ENCODE peak calls at places on chromosomes 3 and 15, in four cellular contexts. K is transverse colon, H is left cardiac atrium, G is nucleus accumbens. Z is an unnamed sample.

GRCh38 chr3:13401149-13401548 is 19.0 kb downstream of the NUP210 start:
- DNase-seq in K (no peak), H (no peak), G (no peak), Z (no peak)

GRCh38 chr3:12979947-12980487 is 93.2 kb downstream of the IQSEC1 start:
- DNase-seq in K (no peak), H (no peak), G (no peak), Z (no peak)

GRCh38 chr3:158642474-158643210 is 1.7 kb upstream of the GFM1 start:
- DNase-seq in K (no peak), H (no peak), G (no peak), Z (no peak)

GRCh38 chr15:43225201-43225949 is 4.6 kb upstream of the EPB42 start:
- DNase-seq in K (peak; percentile 18), H (no peak), G (peak; percentile 3), Z (no peak)

GRCh38 chr3:179179256-179179655 is 31.1 kb downstream of the PIK3CA start:
- DNase-seq in K (no peak), H (no peak), G (no peak), Z (no peak)

GRCh38 chr3:171763392-171763791 is 46.9 kb downstream of the PLD1 start:
- DNase-seq in K (no peak), H (no peak), G (no peak), Z (no peak)

GRCh38 chr3:102715030-102715697 is 280.3 kb downstream of the ZPLD1 start:
- DNase-seq in K (no peak), H (no peak), G (no peak), Z (no peak)

GRCh38 chr3:136250862-136251460 is 821 bp downstream of the PCCB start:
- DNase-seq in K (peak; percentile 69), H (peak; percentile 69), G (peak; percentile 63), Z (peak; percentile 76)

GRCh38 chr15:101115318-101115886 is 136.4 kb downstream of the CHSY1 start:
- DNase-seq in K (no peak), H (no peak), G (no peak), Z (no peak)

GRCh38 chr15:57217716-57218598 is 158.3 kb upstream of the CGNL1 start:
- DNase-seq in K (no peak), H (no peak), G (no peak), Z (no peak)

GRCh38 chr3:113747719-113748046 is 848 bp downstream of the ATP6V1A start:
- DNase-seq in K (no peak), H (no peak), G (no peak), Z (no peak)

GRCh38 chr3:135099734-135100348 is 304.8 kb downstream of the EPHB1 start:
- DNase-seq in K (no peak), H (no peak), G (no peak), Z (no peak)

GRCh38 chr3:74067296-74067695 is 442.6 kb upstream of the PDZRN3 start:
- DNase-seq in K (no peak), H (no peak), G (no peak), Z (peak; percentile 7)

GRCh38 chr3:4271834-4272233 is 31.3 kb upstream of the SETMAR start:
- DNase-seq in K (no peak), H (no peak), G (no peak), Z (no peak)

GRCh38 chr3:24688446-24689148 is 193.9 kb upstream of the THRB start:
- DNase-seq in K (no peak), H (no peak), G (no peak), Z (no peak)

GRCh38 chr3:15929944-15930571 is 132.3 kb upstream of the ANKRD28 start:
- DNase-seq in K (no peak), H (no peak), G (no peak), Z (no peak)

GRCh38 chr3:6709178-6709577 is 151.7 kb upstream of the GRM7 start:
- DNase-seq in K (no peak), H (no peak), G (no peak), Z (no peak)

GRCh38 chr15:31503758-31504461 is 177.3 kb downstream of the KLF13 start:
- DNase-seq in K (no peak), H (no peak), G (no peak), Z (no peak)

GRCh38 chr15:63246691-63247464 is 30.5 kb upstream of the APH1B start:
- DNase-seq in K (no peak), H (no peak), G (no peak), Z (no peak)

GRCh38 chr15:57060799-57061198 is 142.4 kb downstream of the TCF12 start:
- DNase-seq in K (no peak), H (no peak), G (no peak), Z (no peak)

GRCh38 chr3:152267831-152268500 is 763 bp upstream of the MBNL1 start:
- DNase-seq in K (no peak), H (no peak), G (no peak), Z (no peak)

GRCh38 chr3:9079674-9080073 is 116.4 kb upstream of the RAD18 start:
- DNase-seq in K (no peak), H (no peak), G (no peak), Z (no peak)

GRCh38 chr3:151900460-151900859 is 27.0 kb downstream of the SUCNR1 start:
- DNase-seq in K (no peak), H (no peak), G (no peak), Z (no peak)

GRCh38 chr15:34799149-34799824 is 3.9 kb upstream of the ACTC1 start:
- DNase-seq in K (no peak), H (peak; percentile 78), G (no peak), Z (no peak)

GRCh38 chr3:49158108-49158709 is 7.9 kb downstream of the CCDC71 start:
- DNase-seq in K (peak; percentile 64), H (no peak), G (no peak), Z (no peak)

GRCh38 chr3:119681279-119681678 is 4.1 kb upstream of the COX17 start:
- DNase-seq in K (no peak), H (no peak), G (no peak), Z (no peak)

GRCh38 chr3:158773845-158774542 is 27.9 kb upstream of the MFSD1 start:
- DNase-seq in K (no peak), H (peak; percentile 31), G (no peak), Z (no peak)

GRCh38 chr15:51332211-51333147 is 5.9 kb downstream of the CYP19A1 start:
- DNase-seq in K (no peak), H (no peak), G (no peak), Z (no peak)

GRCh38 chr15:78675617-78676360 is 34.8 kb upstream of the CHRNB4 start:
- DNase-seq in K (no peak), H (no peak), G (no peak), Z (no peak)

GRCh38 chr15:45391746-45392711 is 13.7 kb upstream of the GATM start:
- DNase-seq in K (no peak), H (no peak), G (no peak), Z (no peak)

GRCh38 chr3:129248286-129248979 is 973 bp upstream of the COPG1 start:
- DNase-seq in K (no peak), H (no peak), G (no peak), Z (no peak)

GRCh38 chr15:48177875-48178611 is at the start of gene MYEF2:
- DNase-seq in K (peak; percentile 74), H (peak; percentile 84), G (peak; percentile 54), Z (peak; percentile 79)

GRCh38 chr3:99172736-99173657 is 271.5 kb upstream of the DCBLD2 start:
- DNase-seq in K (peak; percentile 42), H (peak; percentile 46), G (peak; percentile 10), Z (peak; percentile 77)

GRCh38 chr15:92574566-92574965 is 81.0 kb downstream of the FAM174B start:
- DNase-seq in K (no peak), H (no peak), G (no peak), Z (no peak)

GRCh38 chr15:33076937-33077336 is 117.6 kb downstream of the FMN1 start:
- DNase-seq in K (no peak), H (no peak), G (no peak), Z (no peak)

GRCh38 chr3:58824285-58824684 is 157.7 kb upstream of the FAM3D start:
- DNase-seq in K (peak; percentile 79), H (peak; percentile 46), G (peak; percentile 29), Z (peak; percentile 94)

GRCh38 chr3:154758109-154758868 is 321.8 kb upstream of the MME start:
- DNase-seq in K (no peak), H (no peak), G (no peak), Z (no peak)

GRCh38 chr15:89462198-89462912 is 34.0 kb downstream of the RHCG start:
- DNase-seq in K (no peak), H (no peak), G (peak; percentile 49), Z (no peak)

GRCh38 chr3:76958231-76958630 is 81.7 kb upstream of the ROBO2 start:
- DNase-seq in K (no peak), H (no peak), G (no peak), Z (no peak)

Z was measured in mucosa of descending colon.